ENCODE peak calls at places on chromosome 6, in four cellular contexts. W is nephron progenitor cell, G is H54, Q is occipital lobe. J is an unnamed sample.

GRCh38 chr6:24867104-24867703 is 68.5 kb upstream of the ARMH2 start:
- DNase-seq in W (no peak), G (no peak), Q (no peak), J (no peak)

GRCh38 chr6:92790381-92790780 is 629.0 kb downstream of the EPHA7 start:
- DNase-seq in G (no peak), Q (no peak), W (no peak), J (no peak)

GRCh38 chr6:158143700-158144099 is 24.4 kb downstream of the SERAC1 start:
- DNase-seq in Q (no peak), W (no peak), G (no peak), J (no peak)

GRCh38 chr6:7866531-7866930 is 44.1 kb downstream of the TXNDC5 start:
- DNase-seq in Q (no peak), W (no peak), G (no peak), J (no peak)

GRCh38 chr6:90493332-90493731 is 93.5 kb downstream of the MAP3K7 start:
- DNase-seq in Q (no peak), G (no peak), W (no peak), J (no peak)

GRCh38 chr6:154583546-154584188 is 73.2 kb upstream of the CNKSR3 start:
- DNase-seq in Q (no peak), G (no peak), W (no peak), J (no peak)

GRCh38 chr6:127900935-127901334 is at the start of gene THEMIS:
- DNase-seq in Q (no peak), G (no peak), W (no peak), J (no peak)

GRCh38 chr6:139485185-139485584 is 110.7 kb upstream of the CITED2 start:
- DNase-seq in W (no peak), Q (no peak), G (no peak), J (no peak)

GRCh38 chr6:85684125-85684808 is 41.6 kb upstream of the SYNCRIP start:
- DNase-seq in G (no peak), W (no peak), Q (no peak), J (no peak)

GRCh38 chr6:26502169-26502568 is 2.1 kb downstream of the BTN1A1 start:
- DNase-seq in G (no peak), Q (no peak), W (no peak), J (no peak)

GRCh38 chr6:148535976-148536375 is 193.3 kb downstream of the SASH1 start:
- DNase-seq in Q (no peak), G (no peak), W (no peak), J (no peak)

GRCh38 chr6:17881085-17881883 is 106.2 kb downstream of the KIF13A start:
- DNase-seq in W (no peak), G (no peak), Q (no peak), J (no peak)

GRCh38 chr6:33577106-33577535 is 3.0 kb downstream of the BAK1 start:
- DNase-seq in W (no peak), Q (no peak), G (no peak), J (no peak)

GRCh38 chr6:166556871-166557322 is 29.6 kb downstream of the RAMACL start:
- DNase-seq in W (no peak), Q (peak), G (peak), J (peak)

GRCh38 chr6:104050455-104050854 is 809.3 kb downstream of the HACE1 start:
- DNase-seq in W (no peak), G (no peak), Q (no peak), J (no peak)

GRCh38 chr6:102944475-102944874 is 1551.0 kb downstream of the GRIK2 start:
- DNase-seq in Q (no peak), W (no peak), G (no peak), J (no peak)

GRCh38 chr6:108684809-108685329 is 124.2 kb downstream of the FOXO3 start:
- DNase-seq in W (no peak), Q (no peak), G (no peak), J (no peak)

GRCh38 chr6:141403827-141404226 is 728.9 kb upstream of the GJE1 start:
- DNase-seq in G (no peak), Q (no peak), W (no peak), J (no peak)

GRCh38 chr6:163404825-163405265 is 9.7 kb upstream of the QKI start:
- DNase-seq in W (no peak), Q (no peak), G (no peak), J (peak)

GRCh38 chr6:40909811-40910210 is 129.2 kb downstream of the UNC5CL start:
- DNase-seq in Q (no peak), W (no peak), G (no peak), J (no peak)

GRCh38 chr6:111176038-111176762 is 88.9 kb downstream of the SLC16A10 start:
- DNase-seq in W (no peak), G (no peak), Q (no peak), J (no peak)

GRCh38 chr6:829646-830045 is 136.7 kb upstream of the EXOC2 start:
- DNase-seq in G (no peak), Q (no peak), W (no peak), J (no peak)

GRCh38 chr6:143721642-143722041 is 43.9 kb downstream of the PHACTR2 start:
- DNase-seq in W (no peak), Q (no peak), G (no peak), J (no peak)

GRCh38 chr6:617485-618100 is 39.3 kb downstream of the HUS1B start:
- DNase-seq in W (no peak), G (no peak), Q (no peak), J (no peak)

GRCh38 chr6:11432713-11433450 is 104.7 kb upstream of the TMEM170B start:
- DNase-seq in W (no peak), Q (no peak), G (no peak), J (no peak)

GRCh38 chr6:138455746-138456392 is 43.4 kb downstream of the NHSL1 start:
- DNase-seq in W (no peak), Q (no peak), G (no peak), J (no peak)

GRCh38 chr6:40409716-40410397 is 177.3 kb downstream of the LRFN2 start:
- DNase-seq in G (peak), W (no peak), Q (no peak), J (no peak)

GRCh38 chr6:16751251-16751946 is 9.9 kb downstream of the ATXN1 start:
- DNase-seq in W (no peak), G (no peak), Q (no peak), J (no peak)

GRCh38 chr6:17311595-17312311 is 30.6 kb downstream of the RBM24 start:
- DNase-seq in Q (no peak), G (no peak), W (peak), J (no peak)

GRCh38 chr6:68087399-68088133 is 547.5 kb upstream of the ADGRB3 start:
- DNase-seq in G (no peak), Q (no peak), W (no peak), J (no peak)

GRCh38 chr6:113329942-113330897 is 526.9 kb upstream of the MARCKS start:
- DNase-seq in G (no peak), W (no peak), Q (no peak), J (no peak)

GRCh38 chr6:16802071-16802470 is 40.8 kb upstream of the ATXN1 start:
- DNase-seq in G (no peak), Q (no peak), W (no peak), J (no peak)

GRCh38 chr6:27541212-27541931 is 68.5 kb upstream of the ZNF184 start:
- DNase-seq in Q (no peak), G (no peak), W (no peak), J (no peak)